ENCODE peak calls at places on chromosomes 6 and 20, in seven cellular contexts. J is activated naive CD8-positive, alpha-beta T cell treated with anti-CD3 and anti-CD28 coated beads for 36 hours; O is HCEC 1CT; V is activated CD8-positive, alpha-beta memory T cell treated with anti-CD3 and anti-CD28 coated beads for 1 hour; D is WERI-Rb-1; Z is NCI-H748 treated with DMSO at 0.1 percent for 48 hours; X is BJ. K is an unnamed sample.

GRCh38 chr6:137873273-137873762 is 6.3 kb downstream of the TNFAIP3 start:
- DNase-seq in J (peak; percentile 89), O (peak; percentile 91), V (no peak), D (no peak), Z (no peak), X (peak; percentile 71), K (peak; percentile 24)

GRCh38 chr6:39207421-39208232 is 21.6 kb downstream of the KCNK5 start:
- DNase-seq in J (no peak), O (no peak), V (no peak), D (no peak), Z (no peak), X (no peak), K (no peak)

GRCh38 chr6:166955865-166956443 is 396 bp downstream of the RNASET2 start:
- DNase-seq in J (no peak), O (no peak), V (no peak), D (no peak), Z (peak; percentile 38), X (no peak), K (no peak)

GRCh38 chr6:81023007-81023582 is 729.4 kb downstream of the TENT5A start:
- DNase-seq in J (no peak), O (no peak), V (no peak), D (no peak), Z (no peak), X (no peak), K (no peak)

GRCh38 chr6:148146717-148147116 is 195.9 kb upstream of the SASH1 start:
- DNase-seq in J (peak; percentile 64), O (no peak), V (no peak), D (no peak), Z (no peak), X (no peak), K (no peak)

GRCh38 chr20:44702776-44703175 is 12.4 kb upstream of the CCN5 start:
- DNase-seq in J (no peak), O (peak; percentile 83), V (no peak), D (no peak), Z (no peak), X (peak; percentile 57), K (peak; percentile 19)

GRCh38 chr6:153564803-153565202 is 433.7 kb upstream of the RGS17 start:
- DNase-seq in J (no peak), O (no peak), V (no peak), D (no peak), Z (no peak), X (no peak), K (no peak)

GRCh38 chr20:48797275-48797825 is 30.4 kb downstream of the PREX1 start:
- DNase-seq in J (no peak), O (no peak), V (no peak), D (no peak), Z (no peak), X (no peak), K (no peak)

GRCh38 chr20:47320990-47321805 is 35.3 kb downstream of the ZMYND8 start:
- DNase-seq in J (no peak), O (no peak), V (no peak), D (no peak), Z (peak; percentile 74), X (no peak), K (no peak)

GRCh38 chr6:135358907-135359459 is 138.6 kb downstream of the AHI1 start:
- DNase-seq in J (no peak), O (peak; percentile 77), V (no peak), D (no peak), Z (no peak), X (peak; percentile 23), K (no peak)

GRCh38 chr6:137193256-137194070 is 20.0 kb upstream of the IL22RA2 start:
- DNase-seq in J (no peak), O (no peak), V (no peak), D (no peak), Z (no peak), X (no peak), K (no peak)

GRCh38 chr6:389622-390021 is 1.9 kb upstream of the IRF4 start:
- DNase-seq in J (peak; percentile 31), O (no peak), V (no peak), D (no peak), Z (no peak), X (no peak), K (no peak)

GRCh38 chr6:34810936-34811632 is 19.2 kb downstream of the BLTP3A start:
- DNase-seq in J (peak; percentile 37), O (no peak), V (no peak), D (no peak), Z (no peak), X (no peak), K (no peak)

GRCh38 chr20:60586417-60587105 is 628.3 kb downstream of the CDH26 start:
- DNase-seq in J (no peak), O (no peak), V (no peak), D (peak; percentile 54), Z (peak; percentile 63), X (no peak), K (no peak)

GRCh38 chr6:114936060-114936459 is 593.2 kb upstream of the HS3ST5 start:
- DNase-seq in J (no peak), O (no peak), V (no peak), D (no peak), Z (no peak), X (no peak), K (no peak)

GRCh38 chr6:109523478-109523877 is 40.5 kb upstream of the ZBTB24 start:
- DNase-seq in J (no peak), O (peak; percentile 43), V (no peak), D (no peak), Z (no peak), X (no peak), K (no peak)

GRCh38 chr20:48635791-48636267 is 192.0 kb downstream of the PREX1 start:
- DNase-seq in J (peak; percentile 68), O (peak; percentile 30), V (no peak), D (peak; percentile 71), Z (no peak), X (no peak), K (no peak)

GRCh38 chr6:162706236-162706635 is 21.3 kb downstream of the PRKN start:
- DNase-seq in J (no peak), O (no peak), V (no peak), D (no peak), Z (no peak), X (no peak), K (no peak)

GRCh38 chr20:47667531-47668312 is 117.6 kb downstream of the SULF2 start:
- DNase-seq in J (no peak), O (no peak), V (no peak), D (no peak), Z (no peak), X (no peak), K (no peak)

GRCh38 chr6:43937236-43938177 is 167.5 kb downstream of the VEGFA start:
- DNase-seq in J (no peak), O (no peak), V (no peak), D (peak; percentile 31), Z (no peak), X (no peak), K (no peak)

GRCh38 chr6:158046201-158047119 is 64.8 kb downstream of the SYNJ2 start:
- DNase-seq in J (peak; percentile 36), O (no peak), V (no peak), D (peak; percentile 87), Z (no peak), X (no peak), K (no peak)

GRCh38 chr6:165580139-165580538 is 82.9 kb downstream of the PDE10A start:
- DNase-seq in J (no peak), O (no peak), V (no peak), D (no peak), Z (no peak), X (no peak), K (no peak)

GRCh38 chr6:43878823-43879495 is 108.9 kb downstream of the VEGFA start:
- DNase-seq in J (no peak), O (no peak), V (no peak), D (no peak), Z (no peak), X (no peak), K (no peak)

GRCh38 chr6:25054469-25054868 is 118.7 kb upstream of the RIPOR2 start:
- DNase-seq in J (no peak), O (peak; percentile 86), V (no peak), D (no peak), Z (no peak), X (peak; percentile 70), K (no peak)

GRCh38 chr6:91081452-91082067 is 494.7 kb upstream of the MAP3K7 start:
- DNase-seq in J (no peak), O (peak; percentile 20), V (no peak), D (peak; percentile 11), Z (peak; percentile 83), X (no peak), K (no peak)

K was measured in esophagus squamous epithelium.